ENCODE peak calls at places on chromosomes 7 and 10, in ten cellular contexts. Y is H1, M is stomach, U is A549, O is Peyer's patch, E is sigmoid colon, H is body of pancreas, R is esophagus squamous epithelium, K is IMR-90, W is transverse colon. L is an unnamed sample.
A peak's percentile ranks its signal among the peaks of the same experiment; 100 is the strongest.

GRCh38 chr7:10706875-10707493 is 266.7 kb upstream of the PHF14 start:
- DNase-seq in Y (no peak), M (no peak), U (no peak), O (no peak), E (no peak), H (no peak), R (no peak), K (no peak), W (no peak), L (no peak)

GRCh38 chr10:88960854-88961253 is 8.3 kb upstream of the ACTA2 start:
- DNase-seq in Y (no peak), M (no peak), U (no peak), O (no peak), E (no peak), H (no peak), R (no peak), K (no peak), W (no peak), L (no peak)

GRCh38 chr7:45171946-45172345 is 14.4 kb downstream of the RAMP3 start:
- DNase-seq in Y (no peak), M (no peak), U (no peak), O (no peak), E (peak; percentile 39), H (no peak), R (no peak), K (no peak), W (no peak), L (no peak)

GRCh38 chr10:77346031-77346430 is 291.6 kb downstream of the KCNMA1 start:
- DNase-seq in Y (no peak), M (no peak), U (no peak), O (no peak), E (no peak), H (no peak), R (no peak), K (no peak), W (no peak), L (no peak)

GRCh38 chr10:1175956-1176565 is 119.9 kb downstream of the WDR37 start:
- DNase-seq in Y (no peak), M (no peak), U (no peak), O (no peak), E (peak; percentile 45), H (no peak), R (no peak), K (no peak), W (no peak), L (no peak)

GRCh38 chr7:157415486-157415885 is 78.7 kb downstream of the DNAJB6 start:
- DNase-seq in Y (no peak), M (no peak), U (no peak), O (no peak), E (no peak), H (no peak), R (no peak), K (no peak), W (no peak), L (no peak)

GRCh38 chr10:123561145-123561448 is 105.1 kb upstream of the GPR26 start:
- DNase-seq in Y (no peak), M (no peak), U (no peak), O (no peak), E (no peak), H (no peak), R (no peak), K (no peak), W (no peak), L (no peak)

GRCh38 chr10:46297406-46298204 is 10.8 kb downstream of the ANTXRL start:
- DNase-seq in Y (no peak), M (peak; percentile 17), U (no peak), O (peak; percentile 14), E (peak; percentile 50), H (no peak), R (no peak), K (no peak), W (peak; percentile 3), L (no peak)

GRCh38 chr7:156456503-156457115 is 184.0 kb upstream of the RNF32 start:
- DNase-seq in Y (no peak), M (no peak), U (no peak), O (no peak), E (no peak), H (peak; percentile 36), R (no peak), K (no peak), W (peak; percentile 21), L (no peak)

GRCh38 chr7:138773817-138774216 is 24.0 kb upstream of the TMEM213 start:
- DNase-seq in Y (peak; percentile 75), M (no peak), U (no peak), O (no peak), E (no peak), H (no peak), R (no peak), K (no peak), W (no peak), L (no peak)

GRCh38 chr10:6033954-6034353 is 28.2 kb downstream of the IL2RA start:
- DNase-seq in Y (no peak), M (no peak), U (no peak), O (no peak), E (peak; percentile 20), H (peak; percentile 22), R (no peak), K (no peak), W (no peak), L (no peak)

GRCh38 chr7:7554021-7554432 is 12.7 kb upstream of the MIOS start:
- DNase-seq in Y (no peak), M (no peak), U (no peak), O (no peak), E (no peak), H (no peak), R (no peak), K (no peak), W (no peak), L (no peak)

GRCh38 chr10:90276894-90277447 is 575.6 kb downstream of the KIF20B start:
- DNase-seq in Y (no peak), M (no peak), U (no peak), O (no peak), E (no peak), H (no peak), R (no peak), K (no peak), W (no peak), L (no peak)

GRCh38 chr10:44801383-44802327 is 109.5 kb upstream of the TMEM72 start:
- DNase-seq in Y (no peak), M (peak; percentile 95), U (no peak), O (peak; percentile 22), E (peak; percentile 88), H (peak; percentile 96), R (no peak), K (peak; percentile 97), W (peak; percentile 86), L (peak; percentile 76)

GRCh38 chr10:13712799-13713581 is 126.2 kb downstream of the PRPF18 start:
- DNase-seq in Y (no peak), M (peak; percentile 49), U (peak; percentile 50), O (peak; percentile 35), E (peak; percentile 93), H (peak; percentile 83), R (peak; percentile 15), K (peak; percentile 99), W (peak; percentile 66), L (no peak)

DNA sequence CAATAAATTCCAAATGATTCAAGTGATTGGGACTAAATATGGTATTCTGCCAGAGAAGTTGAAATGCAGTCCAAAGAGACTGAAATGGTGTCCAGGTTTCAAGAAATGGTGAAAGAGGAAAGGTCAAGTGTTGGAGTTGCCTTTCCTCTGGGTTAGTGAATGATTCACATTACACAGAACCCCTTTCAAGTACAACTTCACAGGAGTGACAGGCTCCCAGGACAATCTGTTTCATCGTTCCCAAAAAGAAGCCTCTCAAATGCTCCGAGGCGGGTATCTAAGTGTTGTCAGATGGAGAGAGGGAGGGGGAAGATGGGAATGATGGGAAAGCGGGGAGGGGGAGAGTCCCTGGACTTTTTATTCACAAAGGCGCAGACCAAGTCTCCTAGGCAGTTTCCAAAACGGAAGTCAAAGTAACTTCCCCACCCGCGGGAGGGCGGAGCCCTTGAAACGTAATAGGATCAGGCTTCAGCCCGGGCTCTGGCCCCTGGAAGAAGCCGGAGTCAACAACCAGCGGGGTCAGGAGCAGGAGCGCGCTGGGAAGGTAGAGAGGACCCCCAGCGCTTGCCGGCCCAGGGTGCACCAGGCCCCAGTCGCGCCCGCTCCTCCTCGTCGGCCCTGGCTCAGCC is 743 bp downstream of the SLC25A13 start:
- DNase-seq in Y (no peak), M (peak; percentile 88), U (peak; percentile 84), O (peak; percentile 74), E (peak; percentile 93), H (peak; percentile 87), R (peak; percentile 33), K (peak; percentile 74), W (peak; percentile 90), L (peak; percentile 89)
- TF ChIP-seq POLR2A in Y (peak; percentile 95), M (no peak), U (peak; percentile 54), O (peak; percentile 51), E (no peak), H (peak; percentile 79), R (peak; percentile 38), K (peak; percentile 18), W (peak; percentile 68), L (peak; percentile 62)

GRCh38 chr10:63439607-63440006 is 26.2 kb downstream of the JMJD1C start:
- DNase-seq in Y (no peak), M (no peak), U (no peak), O (no peak), E (no peak), H (no peak), R (no peak), K (no peak), W (no peak), L (no peak)
- H3K27ac ChIP-seq in Y (no peak overlapping the region), M (no peak overlapping the region), U (no peak overlapping the region), O (no peak overlapping the region), E (no peak overlapping the region), H (no peak overlapping the region), R (no peak overlapping the region), K (no peak overlapping the region), W (no peak overlapping the region), L (no peak overlapping the region)

GRCh38 chr7:131122394-131122793 is 205.3 kb upstream of the MKLN1 start:
- DNase-seq in Y (no peak), M (no peak), U (no peak), O (peak; percentile 37), E (no peak), H (no peak), R (no peak), K (no peak), W (no peak), L (no peak)

GRCh38 chr7:131124867-131125266 is 202.8 kb upstream of the MKLN1 start:
- DNase-seq in Y (no peak), M (no peak), U (no peak), O (no peak), E (no peak), H (no peak), R (no peak), K (no peak), W (no peak), L (no peak)

GRCh38 chr7:131119381-131119780 is 208.3 kb upstream of the MKLN1 start:
- DNase-seq in Y (no peak), M (no peak), U (no peak), O (no peak), E (no peak), H (no peak), R (no peak), K (no peak), W (no peak), L (no peak)

GRCh38 chr7:131123991-131124629 is 203.6 kb upstream of the MKLN1 start:
- DNase-seq in Y (no peak), M (peak; percentile 26), U (no peak), O (peak; percentile 85), E (no peak), H (no peak), R (no peak), K (no peak), W (peak; percentile 63), L (no peak)
- TF ChIP-seq POLR2A in Y (no peak), M (no peak), U (no peak), O (no peak), E (no peak), H (no peak), R (no peak), K (no peak), W (no peak), L (no peak)

GRCh38 chr7:29336851-29337627 is 142.5 kb downstream of the CHN2 start:
- DNase-seq in Y (no peak), M (no peak), U (no peak), O (no peak), E (no peak), H (peak; percentile 61), R (no peak), K (no peak), W (no peak), L (peak; percentile 11)
- H3K27ac ChIP-seq in Y (no peak overlapping the region), M (peak overlapping the region; percentile 15), U (no peak overlapping the region), O (no peak overlapping the region), E (no peak overlapping the region), H (peak overlapping the region; percentile 75), R (no peak overlapping the region), K (no peak overlapping the region), W (peak overlapping the region; percentile 28), L (no peak overlapping the region)

L was measured in prostate gland.